ENCODE peak calls at places on chromosomes 1 and 21, in nine cellular contexts. One of them, this sample, is unnamed.
A peak's percentile ranks its signal among the peaks of the same experiment; 100 is the strongest.

GRCh38 chr1:188117436-188117835 is 1288.7 kb downstream of the PLA2G4A start:
- DNase-seq in upper lobe of right lung: no peak
- DNase-seq in memory B cell: no peak
- DNase-seq in AG08396: no peak
- DNase-seq in tibial artery: no peak
- DNase-seq in CD8-positive, alpha-beta memory T cell: no peak
- DNase-seq in astrocyte of the spinal cord: no peak
- DNase-seq in fibroblast of lung: no peak
- DNase-seq in GM23248: no peak
- DNase-seq in this sample: no peak

GRCh38 chr1:51518730-51519047 is 377 bp downstream of the EPS15 start:
- DNase-seq in upper lobe of right lung: peak; percentile 86
- DNase-seq in memory B cell: peak; percentile 29
- DNase-seq in AG08396: peak; percentile 46
- DNase-seq in tibial artery: peak; percentile 28
- DNase-seq in CD8-positive, alpha-beta memory T cell: no peak
- DNase-seq in astrocyte of the spinal cord: no peak
- DNase-seq in fibroblast of lung: no peak
- DNase-seq in GM23248: peak; percentile 73
- DNase-seq in this sample: no peak

GRCh38 chr1:196887515-196888239 is at the start of gene CFHR4:
- DNase-seq in upper lobe of right lung: no peak
- DNase-seq in memory B cell: no peak
- DNase-seq in AG08396: no peak
- DNase-seq in tibial artery: no peak
- DNase-seq in CD8-positive, alpha-beta memory T cell: no peak
- DNase-seq in astrocyte of the spinal cord: no peak
- DNase-seq in fibroblast of lung: no peak
- DNase-seq in GM23248: no peak
- DNase-seq in this sample: no peak

GRCh38 chr1:171152533-171152932 is 32.6 kb upstream of the FMO2 start:
- DNase-seq in upper lobe of right lung: no peak
- DNase-seq in memory B cell: no peak
- DNase-seq in AG08396: no peak
- DNase-seq in tibial artery: no peak
- DNase-seq in CD8-positive, alpha-beta memory T cell: no peak
- DNase-seq in astrocyte of the spinal cord: no peak
- DNase-seq in fibroblast of lung: no peak
- DNase-seq in GM23248: no peak
- DNase-seq in this sample: no peak

GRCh38 chr1:10941891-10942541 is 70.4 kb upstream of the TARDBP start:
- DNase-seq in upper lobe of right lung: peak; percentile 80
- DNase-seq in memory B cell: peak; percentile 51
- DNase-seq in AG08396: peak; percentile 87
- DNase-seq in tibial artery: no peak
- DNase-seq in CD8-positive, alpha-beta memory T cell: peak; percentile 36
- DNase-seq in astrocyte of the spinal cord: peak; percentile 5
- DNase-seq in fibroblast of lung: peak; percentile 39
- DNase-seq in GM23248: peak; percentile 60
- DNase-seq in this sample: peak; percentile 25

GRCh38 chr21:8988696-8989095 is 1532.7 kb upstream of the TPTE start:
- DNase-seq in upper lobe of right lung: no peak
- DNase-seq in memory B cell: no peak
- DNase-seq in AG08396: no peak
- DNase-seq in tibial artery: no peak
- DNase-seq in CD8-positive, alpha-beta memory T cell: no peak
- DNase-seq in astrocyte of the spinal cord: no peak
- DNase-seq in fibroblast of lung: no peak
- DNase-seq in GM23248: no peak
- DNase-seq in this sample: no peak

GRCh38 chr1:209576798-209577197 is 6.7 kb upstream of the CAMK1G start:
- DNase-seq in upper lobe of right lung: peak; percentile 80
- DNase-seq in memory B cell: peak; percentile 37
- DNase-seq in AG08396: peak; percentile 87
- DNase-seq in tibial artery: peak; percentile 73
- DNase-seq in CD8-positive, alpha-beta memory T cell: peak; percentile 31
- DNase-seq in astrocyte of the spinal cord: peak; percentile 62
- DNase-seq in fibroblast of lung: peak; percentile 69
- DNase-seq in GM23248: peak; percentile 80
- DNase-seq in this sample: peak; percentile 75

GRCh38 chr1:190170321-190170720 is 307.3 kb downstream of the BRINP3 start:
- DNase-seq in upper lobe of right lung: no peak
- DNase-seq in memory B cell: no peak
- DNase-seq in AG08396: no peak
- DNase-seq in tibial artery: no peak
- DNase-seq in CD8-positive, alpha-beta memory T cell: no peak
- DNase-seq in astrocyte of the spinal cord: peak; percentile 74
- DNase-seq in fibroblast of lung: peak; percentile 73
- DNase-seq in GM23248: no peak
- DNase-seq in this sample: no peak

GRCh38 chr21:45366931-45367401 is 38.0 kb upstream of the COL18A1 start:
- DNase-seq in upper lobe of right lung: no peak
- DNase-seq in memory B cell: no peak
- DNase-seq in AG08396: peak; percentile 83
- DNase-seq in tibial artery: peak; percentile 77
- DNase-seq in CD8-positive, alpha-beta memory T cell: no peak
- DNase-seq in astrocyte of the spinal cord: peak; percentile 97
- DNase-seq in fibroblast of lung: peak; percentile 99
- DNase-seq in GM23248: peak; percentile 86
- DNase-seq in this sample: peak; percentile 90

GRCh38 chr1:234696986-234697385 is 87.0 kb upstream of the IRF2BP2 start:
- DNase-seq in upper lobe of right lung: no peak
- DNase-seq in memory B cell: no peak
- DNase-seq in AG08396: no peak
- DNase-seq in tibial artery: no peak
- DNase-seq in CD8-positive, alpha-beta memory T cell: no peak
- DNase-seq in astrocyte of the spinal cord: peak; percentile 11
- DNase-seq in fibroblast of lung: peak; percentile 68
- DNase-seq in GM23248: no peak
- DNase-seq in this sample: no peak

GRCh38 chr1:218123968-218124367 is 161.1 kb upstream of the RRP15 start:
- DNase-seq in upper lobe of right lung: no peak
- DNase-seq in memory B cell: no peak
- DNase-seq in AG08396: no peak
- DNase-seq in tibial artery: no peak
- DNase-seq in CD8-positive, alpha-beta memory T cell: no peak
- DNase-seq in astrocyte of the spinal cord: no peak
- DNase-seq in fibroblast of lung: no peak
- DNase-seq in GM23248: no peak
- DNase-seq in this sample: no peak

GRCh38 chr1:228107636-228108035 is 1.5 kb downstream of the MRPL55 start:
- DNase-seq in upper lobe of right lung: no peak
- DNase-seq in memory B cell: no peak
- DNase-seq in AG08396: no peak
- DNase-seq in tibial artery: no peak
- DNase-seq in CD8-positive, alpha-beta memory T cell: no peak
- DNase-seq in astrocyte of the spinal cord: no peak
- DNase-seq in fibroblast of lung: no peak
- DNase-seq in GM23248: no peak
- DNase-seq in this sample: peak; percentile 33

GRCh38 chr1:32291145-32291707 is 657 bp upstream of the HDAC1 start:
- DNase-seq in upper lobe of right lung: no peak
- DNase-seq in memory B cell: no peak
- DNase-seq in AG08396: peak; percentile 36
- DNase-seq in tibial artery: no peak
- DNase-seq in CD8-positive, alpha-beta memory T cell: no peak
- DNase-seq in astrocyte of the spinal cord: peak; percentile 44
- DNase-seq in fibroblast of lung: no peak
- DNase-seq in GM23248: peak; percentile 72
- DNase-seq in this sample: no peak

GRCh38 chr1:31579374-31579773 is 3.1 kb downstream of the TINAGL1 start:
- DNase-seq in upper lobe of right lung: peak; percentile 45
- DNase-seq in memory B cell: no peak
- DNase-seq in AG08396: no peak
- DNase-seq in tibial artery: no peak
- DNase-seq in CD8-positive, alpha-beta memory T cell: no peak
- DNase-seq in astrocyte of the spinal cord: no peak
- DNase-seq in fibroblast of lung: peak; percentile 47
- DNase-seq in GM23248: no peak
- DNase-seq in this sample: peak; percentile 62

GRCh38 chr1:181033128-181033798 is 520 bp upstream of the MR1 start:
- DNase-seq in upper lobe of right lung: no peak
- DNase-seq in memory B cell: peak; percentile 28
- DNase-seq in AG08396: peak; percentile 17
- DNase-seq in tibial artery: peak; percentile 59
- DNase-seq in CD8-positive, alpha-beta memory T cell: no peak
- DNase-seq in astrocyte of the spinal cord: no peak
- DNase-seq in fibroblast of lung: peak; percentile 57
- DNase-seq in GM23248: peak; percentile 70
- DNase-seq in this sample: no peak

GRCh38 chr1:192538407-192539311 is 36.9 kb upstream of the RGS1 start:
- DNase-seq in upper lobe of right lung: no peak
- DNase-seq in memory B cell: peak; percentile 50
- DNase-seq in AG08396: no peak
- DNase-seq in tibial artery: no peak
- DNase-seq in CD8-positive, alpha-beta memory T cell: peak; percentile 66
- DNase-seq in astrocyte of the spinal cord: peak; percentile 89
- DNase-seq in fibroblast of lung: peak; percentile 81
- DNase-seq in GM23248: peak; percentile 26
- DNase-seq in this sample: no peak

GRCh38 chr1:18513995-18514394 is 33.3 kb downstream of the KLHDC7A start:
- DNase-seq in upper lobe of right lung: no peak
- DNase-seq in memory B cell: no peak
- DNase-seq in AG08396: no peak
- DNase-seq in tibial artery: no peak
- DNase-seq in CD8-positive, alpha-beta memory T cell: no peak
- DNase-seq in astrocyte of the spinal cord: no peak
- DNase-seq in fibroblast of lung: no peak
- DNase-seq in GM23248: no peak
- DNase-seq in this sample: no peak

GRCh38 chr1:234922987-234923386 is 205.7 kb downstream of the TOMM20 start:
- DNase-seq in upper lobe of right lung: no peak
- DNase-seq in memory B cell: no peak
- DNase-seq in AG08396: no peak
- DNase-seq in tibial artery: no peak
- DNase-seq in CD8-positive, alpha-beta memory T cell: no peak
- DNase-seq in astrocyte of the spinal cord: no peak
- DNase-seq in fibroblast of lung: no peak
- DNase-seq in GM23248: no peak
- DNase-seq in this sample: no peak

GRCh38 chr1:203306970-203307541 is 1.7 kb downstream of the BTG2 start:
- DNase-seq in upper lobe of right lung: peak; percentile 75
- DNase-seq in memory B cell: no peak
- DNase-seq in AG08396: no peak
- DNase-seq in tibial artery: peak; percentile 44
- DNase-seq in CD8-positive, alpha-beta memory T cell: peak; percentile 52
- DNase-seq in astrocyte of the spinal cord: peak; percentile 24
- DNase-seq in fibroblast of lung: no peak
- DNase-seq in GM23248: no peak
- DNase-seq in this sample: no peak

GRCh38 chr1:226749467-226749866 is 10.4 kb upstream of the ITPKB start:
- DNase-seq in upper lobe of right lung: no peak
- DNase-seq in memory B cell: no peak
- DNase-seq in AG08396: no peak
- DNase-seq in tibial artery: no peak
- DNase-seq in CD8-positive, alpha-beta memory T cell: no peak
- DNase-seq in astrocyte of the spinal cord: no peak
- DNase-seq in fibroblast of lung: no peak
- DNase-seq in GM23248: no peak
- DNase-seq in this sample: no peak

GRCh38 chr1:56411484-56412180 is 167.7 kb downstream of the PLPP3 start:
- DNase-seq in upper lobe of right lung: no peak
- DNase-seq in memory B cell: no peak
- DNase-seq in AG08396: peak; percentile 39
- DNase-seq in tibial artery: peak; percentile 50
- DNase-seq in CD8-positive, alpha-beta memory T cell: no peak
- DNase-seq in astrocyte of the spinal cord: no peak
- DNase-seq in fibroblast of lung: no peak
- DNase-seq in GM23248: peak; percentile 82
- DNase-seq in this sample: no peak

GRCh38 chr1:243950166-243950565 is 100.1 kb upstream of the AKT3 start:
- DNase-seq in upper lobe of right lung: no peak
- DNase-seq in memory B cell: no peak
- DNase-seq in AG08396: peak; percentile 81
- DNase-seq in tibial artery: no peak
- DNase-seq in CD8-positive, alpha-beta memory T cell: no peak
- DNase-seq in astrocyte of the spinal cord: peak; percentile 73
- DNase-seq in fibroblast of lung: peak; percentile 68
- DNase-seq in GM23248: peak; percentile 82
- DNase-seq in this sample: no peak

GRCh38 chr1:31189696-31190674 is 49.7 kb downstream of the NKAIN1 start:
- DNase-seq in upper lobe of right lung: no peak
- DNase-seq in memory B cell: no peak
- DNase-seq in AG08396: no peak
- DNase-seq in tibial artery: no peak
- DNase-seq in CD8-positive, alpha-beta memory T cell: no peak
- DNase-seq in astrocyte of the spinal cord: no peak
- DNase-seq in fibroblast of lung: no peak
- DNase-seq in GM23248: no peak
- DNase-seq in this sample: no peak

GRCh38 chr1:55347786-55348185 is 132.6 kb upstream of the USP24 start:
- DNase-seq in upper lobe of right lung: no peak
- DNase-seq in memory B cell: no peak
- DNase-seq in AG08396: no peak
- DNase-seq in tibial artery: no peak
- DNase-seq in CD8-positive, alpha-beta memory T cell: no peak
- DNase-seq in astrocyte of the spinal cord: no peak
- DNase-seq in fibroblast of lung: peak; percentile 22
- DNase-seq in GM23248: no peak
- DNase-seq in this sample: no peak

GRCh38 chr1:183159960-183160359 is 26.1 kb upstream of the LAMC2 start:
- DNase-seq in upper lobe of right lung: peak; percentile 87
- DNase-seq in memory B cell: no peak
- DNase-seq in AG08396: no peak
- DNase-seq in tibial artery: no peak
- DNase-seq in CD8-positive, alpha-beta memory T cell: no peak
- DNase-seq in astrocyte of the spinal cord: peak; percentile 30
- DNase-seq in fibroblast of lung: no peak
- DNase-seq in GM23248: peak; percentile 54
- DNase-seq in this sample: no peak

GRCh38 chr1:53485478-53486394 is 26.5 kb downstream of the DMRTB1 start:
- DNase-seq in upper lobe of right lung: peak; percentile 88
- DNase-seq in memory B cell: peak; percentile 19
- DNase-seq in AG08396: peak; percentile 86
- DNase-seq in tibial artery: peak; percentile 69
- DNase-seq in CD8-positive, alpha-beta memory T cell: peak; percentile 56
- DNase-seq in astrocyte of the spinal cord: peak; percentile 79
- DNase-seq in fibroblast of lung: peak; percentile 83
- DNase-seq in GM23248: peak; percentile 87
- DNase-seq in this sample: peak; percentile 61

GRCh38 chr21:30880914-30881313 is 466 bp downstream of the KRTAP11-1 start:
- DNase-seq in upper lobe of right lung: no peak
- DNase-seq in memory B cell: no peak
- DNase-seq in AG08396: no peak
- DNase-seq in tibial artery: no peak
- DNase-seq in CD8-positive, alpha-beta memory T cell: no peak
- DNase-seq in astrocyte of the spinal cord: no peak
- DNase-seq in fibroblast of lung: no peak
- DNase-seq in GM23248: no peak
- DNase-seq in this sample: no peak

GRCh38 chr1:53328009-53328489 is at the start of gene LRP8:
- DNase-seq in upper lobe of right lung: peak; percentile 91
- DNase-seq in memory B cell: peak; percentile 58
- DNase-seq in AG08396: peak; percentile 95
- DNase-seq in tibial artery: peak; percentile 65
- DNase-seq in CD8-positive, alpha-beta memory T cell: peak; percentile 70
- DNase-seq in astrocyte of the spinal cord: peak; percentile 57
- DNase-seq in fibroblast of lung: peak; percentile 54
- DNase-seq in GM23248: peak; percentile 88
- DNase-seq in this sample: peak; percentile 66

GRCh38 chr1:24027838-24028468 is 47.8 kb upstream of the SRSF10 start:
- DNase-seq in upper lobe of right lung: no peak
- DNase-seq in memory B cell: no peak
- DNase-seq in AG08396: peak; percentile 41
- DNase-seq in tibial artery: no peak
- DNase-seq in CD8-positive, alpha-beta memory T cell: no peak
- DNase-seq in astrocyte of the spinal cord: peak; percentile 72
- DNase-seq in fibroblast of lung: peak; percentile 83
- DNase-seq in GM23248: peak; percentile 73
- DNase-seq in this sample: no peak

GRCh38 chr1:100670083-100670482 is 49.5 kb upstream of the VCAM1 start:
- DNase-seq in upper lobe of right lung: no peak
- DNase-seq in memory B cell: no peak
- DNase-seq in AG08396: no peak
- DNase-seq in tibial artery: no peak
- DNase-seq in CD8-positive, alpha-beta memory T cell: no peak
- DNase-seq in astrocyte of the spinal cord: no peak
- DNase-seq in fibroblast of lung: peak; percentile 47
- DNase-seq in GM23248: no peak
- DNase-seq in this sample: no peak

GRCh38 chr1:221648201-221648600 is 93.7 kb downstream of the DUSP10 start:
- DNase-seq in upper lobe of right lung: no peak
- DNase-seq in memory B cell: no peak
- DNase-seq in AG08396: no peak
- DNase-seq in tibial artery: no peak
- DNase-seq in CD8-positive, alpha-beta memory T cell: no peak
- DNase-seq in astrocyte of the spinal cord: no peak
- DNase-seq in fibroblast of lung: peak; percentile 13
- DNase-seq in GM23248: no peak
- DNase-seq in this sample: no peak